ENCODE peak calls at places on chromosomes 1 and 21, in seven cellular contexts. O is K562, M is SK-N-SH, G is HCT116, W is H1, L is GM12878, Y is HepG2. K is an unnamed sample.

GRCh38 chr1:36223373-36223995 is 759 bp upstream of the THRAP3 start:
- DNase-seq in O (peak), M (peak), G (no peak), W (no peak), L (peak), Y (no peak), K (peak)

GRCh38 chr1:42844592-42845140 is 1.7 kb upstream of the ZNF691 start:
- DNase-seq in O (peak), M (no peak), G (no peak), W (no peak), L (no peak), Y (no peak), K (no peak)

GRCh38 chr1:157155658-157156057 is 17.5 kb upstream of the ETV3 start:
- DNase-seq in O (peak), M (no peak), G (no peak), W (no peak), L (no peak), Y (peak), K (no peak)

GRCh38 chr1:70487910-70488665 is 77.0 kb downstream of the CTH start:
- DNase-seq in O (peak), M (peak), G (peak), W (peak), L (peak), Y (peak), K (peak)

GRCh38 chr21:16408280-16408669 is 678.5 kb downstream of the USP25 start:
- DNase-seq in O (no peak), M (no peak), G (no peak), W (no peak), L (no peak), Y (no peak), K (no peak)

GRCh38 chr1:119971710-119972570 is 75.6 kb upstream of the ADAM30 start:
- DNase-seq in O (no peak), M (no peak), G (no peak), W (no peak), L (no peak), Y (no peak), K (peak)

GRCh38 chr1:230957580-230957989 is 21.1 kb downstream of the TTC13 start:
- DNase-seq in O (no peak), M (no peak), G (no peak), W (no peak), L (no peak), Y (no peak), K (no peak)

GRCh38 chr1:154420172-154420571 is 15.0 kb downstream of the IL6R start:
- DNase-seq in O (no peak), M (peak), G (no peak), W (no peak), L (no peak), Y (peak), K (no peak)

GRCh38 chr1:182784556-182785171 is 4.9 kb upstream of the NPL start:
- DNase-seq in O (peak), M (peak), G (peak), W (no peak), L (no peak), Y (peak), K (no peak)

GRCh38 chr1:246907472-246907871 is 24.3 kb downstream of the AHCTF1 start:
- DNase-seq in O (peak), M (peak), G (peak), W (no peak), L (no peak), Y (peak), K (peak)

GRCh38 chr1:21517161-21517589 is 8.0 kb downstream of the ALPL start:
- DNase-seq in O (no peak), M (no peak), G (no peak), W (no peak), L (no peak), Y (peak), K (no peak)

GRCh38 chr1:212727386-212728181 is 27.9 kb upstream of the BATF3 start:
- DNase-seq in O (no peak), M (no peak), G (no peak), W (no peak), L (no peak), Y (no peak), K (no peak)

GRCh38 chr1:9755441-9755995 is 68.2 kb downstream of the CLSTN1 start:
- DNase-seq in O (no peak), M (no peak), G (no peak), W (no peak), L (no peak), Y (no peak), K (peak)

GRCh38 chr1:178531897-178532296 is 19.0 kb downstream of the TEX35 start:
- DNase-seq in O (no peak), M (no peak), G (no peak), W (no peak), L (no peak), Y (no peak), K (no peak)

GRCh38 chr1:207867136-207868081 is 43.5 kb downstream of the CD34 start:
- DNase-seq in O (no peak), M (peak), G (no peak), W (no peak), L (no peak), Y (no peak), K (peak)

GRCh38 chr1:64195089-64195410 is 8.4 kb upstream of the UBE2U start:
- DNase-seq in O (no peak), M (no peak), G (no peak), W (no peak), L (no peak), Y (no peak), K (no peak)

GRCh38 chr1:17844146-17844826 is 89.2 kb downstream of the ACTL8 start:
- DNase-seq in O (no peak), M (no peak), G (no peak), W (no peak), L (no peak), Y (no peak), K (no peak)

GRCh38 chr1:16905112-16905855 is 9.5 kb downstream of the RNU1-2 start:
- DNase-seq in O (peak), M (no peak), G (peak), W (peak), L (peak), Y (peak), K (peak)

DNA sequence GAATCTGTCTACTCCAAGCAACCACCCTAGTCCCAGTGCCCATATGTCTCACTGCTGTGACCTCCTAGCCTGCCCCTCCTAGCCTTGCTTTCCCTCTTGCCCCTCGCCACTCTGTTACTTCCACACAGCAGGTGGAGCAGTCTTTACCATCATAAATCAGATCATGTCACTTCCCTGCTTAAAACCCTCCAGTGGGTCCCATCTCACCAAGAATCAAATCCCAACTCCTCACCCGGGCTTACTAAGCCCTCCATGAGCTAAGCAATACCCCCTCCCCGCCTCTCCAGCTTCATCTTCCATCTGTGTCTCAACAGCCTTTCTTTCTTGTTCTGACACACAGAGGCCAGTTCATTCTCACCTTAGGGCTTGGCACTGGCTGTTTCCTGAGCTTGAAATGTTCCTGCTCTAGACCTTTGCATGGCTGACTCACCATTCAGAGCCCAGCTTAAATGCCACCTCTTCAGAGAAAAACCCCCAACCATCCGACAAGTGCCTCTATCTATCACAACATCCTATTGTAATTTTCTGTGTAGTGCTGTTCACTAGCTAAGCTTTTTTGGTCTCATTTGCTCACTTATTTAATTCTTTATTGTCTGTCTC is 22.3 kb downstream of the KNCN start:
- DNase-seq in O (no peak), M (no peak), G (no peak), W (no peak), L (no peak), Y (no peak), K (no peak)
- TF ChIP-seq JUND in O (no peak), M (no peak), G (no peak), W (no peak), L (no peak), Y (no peak), K (no peak)

GRCh38 chr1:30857062-30857461 is 51.5 kb downstream of the SDC3 start:
- DNase-seq in O (no peak), M (no peak), G (no peak), W (no peak), L (no peak), Y (no peak), K (no peak)

GRCh38 chr1:30856260-30856790 is 52.2 kb downstream of the SDC3 start:
- DNase-seq in O (no peak), M (peak), G (no peak), W (no peak), L (no peak), Y (no peak), K (no peak)

GRCh38 chr1:30857964-30858363 is 50.6 kb downstream of the SDC3 start:
- DNase-seq in O (no peak), M (no peak), G (no peak), W (no peak), L (no peak), Y (no peak), K (no peak)

GRCh38 chr1:30853350-30853749 is 55.2 kb downstream of the SDC3 start:
- DNase-seq in O (no peak), M (no peak), G (no peak), W (no peak), L (no peak), Y (peak), K (no peak)

DNA sequence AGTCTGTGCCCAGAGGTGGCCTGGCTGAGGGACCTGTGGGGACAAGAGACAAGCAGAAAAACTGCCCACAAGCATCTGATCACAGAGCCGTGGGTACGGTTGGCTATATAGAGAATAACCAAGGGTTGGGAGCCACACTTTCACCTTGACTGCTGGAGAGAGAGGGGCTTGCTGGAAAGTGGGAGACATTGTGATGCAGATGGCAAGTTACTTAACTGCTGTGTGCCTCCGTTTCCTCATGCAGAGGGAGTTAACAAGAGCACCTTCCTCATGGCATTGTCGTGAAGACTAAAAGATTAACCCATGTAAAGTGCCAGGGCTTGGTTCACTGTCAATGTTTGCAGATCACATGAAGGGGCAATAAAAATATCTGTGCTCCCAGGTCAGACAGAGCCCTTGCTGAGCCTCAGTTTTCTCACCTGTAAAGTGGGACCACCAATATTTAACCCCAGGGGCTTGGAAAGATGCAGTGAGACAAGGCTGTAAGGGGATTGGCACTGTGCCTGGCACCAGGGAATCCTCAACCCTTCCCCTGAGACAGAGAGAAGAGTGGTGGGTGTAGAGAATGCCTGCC is 52.8 kb downstream of the SDC3 start:
- DNase-seq in O (no peak), M (no peak), G (no peak), W (no peak), L (no peak), Y (no peak), K (no peak)
- TF ChIP-seq JUND in O (no peak), M (no peak), G (no peak), W (no peak), L (no peak), Y (no peak), K (no peak)

GRCh38 chr1:202288177-202288576 is 53.6 kb downstream of the UBE2T start:
- DNase-seq in O (no peak), M (no peak), G (no peak), W (no peak), L (no peak), Y (no peak), K (no peak)
- TF ChIP-seq JUND in O (no peak), M (no peak), G (no peak), W (no peak), L (no peak), Y (no peak), K (no peak)

DNA sequence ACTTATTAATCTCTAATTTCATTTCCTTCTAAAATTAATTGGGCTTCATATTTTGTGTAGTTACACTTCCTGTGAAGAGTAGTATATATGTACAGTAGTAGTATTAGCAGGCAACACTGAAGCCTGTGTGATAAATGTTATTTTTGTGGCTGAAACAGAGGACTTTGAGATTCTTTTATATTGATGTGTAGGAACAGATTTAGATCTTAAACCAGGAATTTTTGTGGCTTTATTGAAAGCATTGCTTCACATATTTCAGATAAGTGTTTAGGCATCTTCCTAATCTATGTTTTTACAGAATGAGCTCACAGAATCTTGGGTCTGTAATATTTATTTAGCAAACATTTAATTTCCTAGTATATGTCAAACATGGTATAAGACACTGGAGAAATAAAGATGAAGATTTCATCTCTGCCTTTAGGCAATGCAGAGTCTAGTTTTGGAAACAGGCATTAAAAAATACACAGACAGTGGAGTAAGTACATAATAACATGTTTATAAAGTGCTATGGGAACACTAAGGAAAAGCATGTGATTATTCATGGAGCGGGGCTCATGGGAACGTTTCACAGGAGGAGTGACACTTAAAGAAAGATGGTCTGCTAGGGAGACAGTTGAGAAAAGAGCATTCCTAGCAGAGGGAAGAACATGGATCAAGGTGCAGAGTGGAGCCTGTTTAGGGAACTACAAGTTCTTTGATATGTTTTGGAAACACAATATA is 52.7 kb downstream of the MIGA1 start:
- DNase-seq in O (no peak), M (no peak), G (no peak), W (no peak), L (no peak), Y (no peak), K (peak)
- TF ChIP-seq JUND in O (no peak), M (peak), G (no peak), W (no peak), L (no peak), Y (no peak), K (peak)